ENCODE peak calls at places on chromosomes 12 and 14, in nine cellular contexts. X, D, E, Y, J, N, K, I and B are unnamed samples.

GRCh38 chr12:116924558-116925453 is 14.1 kb downstream of the FBXW8 start:
- DNase-seq in J (no peak), Y (no peak), E (peak; percentile 76), N (peak; percentile 89), I (no peak), D (no peak), X (peak; percentile 45), K (no peak), B (no peak)

GRCh38 chr12:3005736-3006135 is 46.5 kb downstream of the TEAD4 start:
- DNase-seq in I (no peak), E (peak; percentile 29), N (peak; percentile 5), Y (no peak), K (no peak), J (no peak), D (no peak), X (no peak), B (no peak)

GRCh38 chr12:14185441-14186192 is 179.9 kb upstream of the ATF7IP start:
- DNase-seq in Y (no peak), N (peak; percentile 59), E (no peak), X (peak; percentile 67), J (no peak), I (no peak), K (no peak), D (peak; percentile 47), B (peak; percentile 80)

GRCh38 chr14:99525699-99526080 is 44.5 kb downstream of the CCNK start:
- DNase-seq in Y (no peak), X (no peak), N (no peak), D (no peak), J (no peak), K (no peak), E (no peak), I (no peak), B (no peak)

GRCh38 chr12:104190151-104190550 is 25.4 kb upstream of the TXNRD1 start:
- DNase-seq in Y (no peak), K (no peak), D (no peak), J (no peak), I (no peak), N (peak; percentile 67), X (no peak), E (no peak), B (no peak)

GRCh38 chr14:53360821-53361220 is 207.7 kb upstream of the DDHD1 start:
- DNase-seq in K (no peak), X (no peak), I (no peak), E (no peak), D (no peak), N (no peak), Y (no peak), J (no peak), B (no peak)

GRCh38 chr14:22112004-22112403 is 438.4 kb upstream of the OR4E1 start:
- DNase-seq in J (no peak), N (no peak), Y (no peak), E (no peak), I (no peak), X (no peak), D (no peak), K (no peak), B (peak; percentile 13)

GRCh38 chr14:29654910-29655590 is 272.6 kb downstream of the PRKD1 start:
- DNase-seq in K (no peak), Y (no peak), D (no peak), J (no peak), I (no peak), X (no peak), E (no peak), N (peak; percentile 53), B (no peak)

DNA sequence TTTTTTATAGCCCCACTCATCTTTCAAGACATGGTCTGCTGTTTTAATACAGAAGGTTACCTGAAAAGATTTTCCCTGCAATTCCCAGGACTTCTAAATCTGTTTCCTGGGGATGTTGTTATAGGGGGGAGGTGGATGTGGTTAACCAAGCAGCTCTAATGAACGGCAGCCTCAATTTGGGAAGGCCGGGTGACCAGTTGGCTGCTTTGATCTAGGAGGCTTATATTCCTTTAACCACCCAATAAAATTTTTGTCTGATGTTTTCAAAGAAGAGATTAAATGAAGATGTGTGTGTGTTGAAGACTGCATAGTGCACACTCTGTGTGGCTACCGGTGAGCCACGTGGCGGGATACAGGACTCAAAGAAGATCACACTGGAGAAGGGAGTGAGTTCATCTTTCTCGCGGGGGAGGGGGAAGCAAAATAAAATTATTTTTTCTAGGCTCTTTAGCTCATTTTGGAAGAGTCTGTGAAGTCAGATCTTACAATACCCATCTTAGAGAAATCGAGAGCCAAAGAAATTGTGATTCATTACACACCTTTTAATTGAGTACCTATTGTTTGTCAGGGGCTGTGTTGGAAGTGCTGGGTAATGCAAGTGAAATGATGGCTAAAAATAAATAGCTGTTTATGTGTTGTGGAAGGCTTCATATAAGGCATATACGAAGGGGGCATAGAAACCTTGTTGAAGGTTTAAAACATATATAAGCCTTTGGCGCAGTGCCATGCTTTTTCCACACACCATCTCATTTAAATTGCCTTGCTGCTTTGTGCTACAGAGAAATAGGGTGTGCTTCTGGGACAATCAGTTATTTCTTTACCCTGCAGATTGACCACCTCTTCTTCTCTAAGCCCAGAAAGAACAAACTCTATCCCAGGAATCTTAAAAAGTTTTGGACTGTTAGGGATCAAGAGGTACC is 18.5 kb downstream of the ELK3 start:
- DNase-seq in J (no peak), K (peak; percentile 49), Y (no peak), E (no peak), D (no peak), N (no peak), X (no peak), I (no peak), B (no peak)
- H3K4me1 ChIP-seq in J (peaks cover 5% of the 10 kb centered on the region), K (peaks cover 40% of the 10 kb centered on the region), Y (peaks cover 1% of the 10 kb centered on the region), E (peaks cover 32% of the 10 kb centered on the region), D (no peaks in the 10 kb centered on the region), N (peaks cover 32% of the 10 kb centered on the region), X (peaks cover 6% of the 10 kb centered on the region), I (peaks cover 43% of the 10 kb centered on the region), B (no peaks in the 10 kb centered on the region)

GRCh38 chr12:96223411-96224218 is 29.4 kb downstream of the ELK3 start:
- DNase-seq in K (peak; percentile 34), Y (no peak), X (no peak), E (no peak), I (no peak), N (no peak), D (no peak), J (no peak), B (no peak)

GRCh38 chr12:96220902-96221301 is 26.7 kb downstream of the ELK3 start:
- DNase-seq in J (no peak), Y (no peak), N (peak; percentile 80), X (no peak), I (no peak), E (peak; percentile 57), K (peak; percentile 68), D (no peak), B (no peak)

GRCh38 chr12:96219700-96220206 is 25.6 kb downstream of the ELK3 start:
- DNase-seq in K (peak; percentile 56), I (peak; percentile 91), X (peak; percentile 77), Y (no peak), N (peak; percentile 100), D (no peak), E (peak; percentile 99), J (no peak), B (peak; percentile 80)

GRCh38 chr12:96218989-96219678 is 25.0 kb downstream of the ELK3 start:
- DNase-seq in Y (no peak), X (no peak), N (no peak), J (no peak), D (no peak), I (no peak), K (peak; percentile 44), E (peak; percentile 73), B (no peak)

DNA sequence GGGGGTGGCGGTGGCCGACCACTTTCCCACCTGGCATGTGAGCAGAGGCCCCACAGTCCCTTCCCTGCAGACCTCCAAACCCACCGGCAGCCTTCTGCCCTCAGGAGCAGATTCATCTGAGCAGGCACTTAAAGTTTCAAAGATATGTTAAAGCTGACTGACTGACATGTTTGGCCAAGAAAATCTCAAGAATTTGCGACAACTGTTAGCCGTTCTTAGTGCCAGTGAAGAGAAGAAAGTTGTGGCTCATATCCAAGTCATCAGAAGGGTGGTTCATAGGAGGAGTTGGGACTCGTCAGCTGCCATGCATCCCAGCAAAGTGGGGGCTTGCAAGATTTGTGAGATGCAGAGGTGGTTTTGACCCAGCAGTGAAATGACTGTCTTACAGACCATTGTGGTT is 27.2 kb downstream of the ELK3 start:
- DNase-seq in I (no peak), D (no peak), K (no peak), Y (no peak), E (no peak), N (no peak), X (no peak), J (no peak), B (no peak)
- H3K4me1 ChIP-seq in I (peaks cover 21% of the 10 kb centered on the region), D (no peaks in the 10 kb centered on the region), K (peaks cover 55% of the 10 kb centered on the region), Y (peaks cover 5% of the 10 kb centered on the region), E (peaks cover 49% of the 10 kb centered on the region), N (peaks cover 25% of the 10 kb centered on the region), X (no peaks in the 10 kb centered on the region), J (peaks cover 3% of the 10 kb centered on the region), B (peaks cover 17% of the 10 kb centered on the region)

GRCh38 chr12:105906545-105906944 is 232.2 kb downstream of the NUAK1 start:
- DNase-seq in K (no peak), I (no peak), Y (no peak), D (no peak), N (no peak), J (no peak), X (no peak), E (no peak), B (no peak)

GRCh38 chr12:105911966-105912365 is 226.8 kb downstream of the NUAK1 start:
- DNase-seq in Y (no peak), J (no peak), D (no peak), E (no peak), X (no peak), K (no peak), N (peak; percentile 37), I (no peak), B (no peak)

GRCh38 chr12:105912911-105913514 is 225.7 kb downstream of the NUAK1 start:
- DNase-seq in Y (no peak), D (no peak), J (no peak), K (no peak), E (no peak), I (no peak), N (no peak), X (no peak), B (no peak)

GRCh38 chr12:105910030-105910429 is 228.7 kb downstream of the NUAK1 start:
- DNase-seq in N (no peak), J (no peak), I (no peak), D (no peak), K (no peak), X (no peak), Y (no peak), E (no peak), B (no peak)

GRCh38 chr12:105907982-105908381 is 230.8 kb downstream of the NUAK1 start:
- DNase-seq in N (no peak), I (no peak), E (no peak), Y (no peak), J (no peak), D (no peak), X (no peak), K (no peak), B (no peak)
- H3K4me1 ChIP-seq in N (no peaks in the 10 kb centered on the region), I (no peaks in the 10 kb centered on the region), E (peaks cover 12% of the 10 kb centered on the region), Y (no peaks in the 10 kb centered on the region), J (no peaks in the 10 kb centered on the region), D (no peaks in the 10 kb centered on the region), X (no peaks in the 10 kb centered on the region), K (no peaks in the 10 kb centered on the region), B (no peaks in the 10 kb centered on the region)

GRCh38 chr12:94596596-94596995 is 53.8 kb downstream of the TMCC3 start:
- DNase-seq in X (no peak), K (no peak), I (no peak), J (no peak), Y (no peak), N (no peak), D (no peak), E (no peak), B (no peak)

GRCh38 chr12:94595152-94595551 is 55.2 kb downstream of the TMCC3 start:
- DNase-seq in N (no peak), D (no peak), K (no peak), I (no peak), Y (no peak), X (no peak), E (no peak), J (no peak), B (no peak)

GRCh38 chr12:94593822-94594442 is 56.4 kb downstream of the TMCC3 start:
- DNase-seq in N (no peak), J (no peak), Y (no peak), I (no peak), K (no peak), E (no peak), D (no peak), X (no peak), B (no peak)

GRCh38 chr12:94592080-94592479 is 58.3 kb downstream of the TMCC3 start:
- DNase-seq in Y (no peak), E (peak; percentile 69), I (no peak), D (no peak), J (no peak), N (no peak), K (no peak), X (no peak), B (no peak)

GRCh38 chr12:94594443-94594825 is 55.9 kb downstream of the TMCC3 start:
- DNase-seq in D (no peak), J (no peak), X (no peak), N (no peak), Y (no peak), K (no peak), I (no peak), E (no peak), B (no peak)
- H3K4me1 ChIP-seq in D (no peaks in the 10 kb centered on the region), J (no peaks in the 10 kb centered on the region), X (no peaks in the 10 kb centered on the region), N (no peaks in the 10 kb centered on the region), Y (peaks cover 1% of the 10 kb centered on the region), K (peaks cover 16% of the 10 kb centered on the region), I (no peaks in the 10 kb centered on the region), E (peaks cover 41% of the 10 kb centered on the region), B (no peaks in the 10 kb centered on the region)